ENCODE peak calls at places on chromosomes 12 and 14, in five cellular contexts. H, J, S, Z and W are unnamed samples.
A peak's percentile ranks its signal among the peaks of the same experiment; 100 is the strongest.

GRCh38 chr12:79451988-79452387 is 238.8 kb downstream of the PAWR start:
- DNase-seq in J (no peak), H (no peak), Z (peak; percentile 82), S (peak; percentile 86), W (peak; percentile 45)

GRCh38 chr12:46217686-46218508 is 50.9 kb downstream of the SLC38A1 start:
- DNase-seq in Z (no peak), J (no peak), S (no peak), H (peak; percentile 88), W (no peak)

GRCh38 chr12:74647241-74647640 is 109.6 kb downstream of the ATXN7L3B start:
- DNase-seq in H (no peak), J (no peak), S (no peak), Z (no peak), W (no peak)

GRCh38 chr12:67426067-67426466 is 156.9 kb downstream of the CAND1 start:
- DNase-seq in S (peak; percentile 92), Z (peak; percentile 37), J (no peak), H (no peak), W (no peak)

GRCh38 chr12:101414533-101415119 is 7.1 kb upstream of the ARL1 start:
- DNase-seq in Z (peak; percentile 67), S (peak; percentile 75), H (peak; percentile 18), J (peak; percentile 47), W (peak; percentile 27)

GRCh38 chr12:80045594-80045993 is 53.7 kb upstream of the OTOGL start:
- DNase-seq in Z (peak; percentile 38), H (no peak), J (no peak), S (peak; percentile 47), W (no peak)

GRCh38 chr14:101464310-101464983 is 96.8 kb upstream of the DIO3 start:
- DNase-seq in H (no peak), Z (no peak), J (no peak), S (no peak), W (no peak)

GRCh38 chr14:86334355-86334754 is 804.4 kb downstream of the FLRT2 start:
- DNase-seq in H (no peak), J (no peak), S (no peak), Z (no peak), W (no peak)

GRCh38 chr12:51382173-51382572 is 9.0 kb downstream of the GALNT6 start:
- DNase-seq in J (no peak), Z (no peak), H (no peak), S (no peak), W (no peak)

GRCh38 chr12:13749380-13749779 is 232.0 kb downstream of the GRIN2B start:
- DNase-seq in Z (no peak), J (no peak), S (no peak), H (no peak), W (no peak)

GRCh38 chr12:109154485-109155438 is 38.4 kb downstream of the ACACB start:
- DNase-seq in J (peak; percentile 79), Z (peak; percentile 99), H (peak; percentile 64), S (peak; percentile 60), W (peak; percentile 95)

GRCh38 chr14:21267431-21267845 is 1.8 kb downstream of the HNRNPC start:
- DNase-seq in H (no peak), Z (no peak), J (no peak), S (no peak), W (no peak)

GRCh38 chr12:93526786-93527428 is 45.6 kb upstream of the SOCS2 start:
- DNase-seq in Z (peak; percentile 69), H (no peak), S (peak; percentile 92), J (no peak), W (peak; percentile 43)

GRCh38 chr14:53148612-53149202 is 4.4 kb downstream of the DDHD1 start:
- DNase-seq in S (no peak), H (no peak), Z (no peak), J (no peak), W (no peak)